ENCODE peak calls at places on chromosomes 11 and 22, in six cellular contexts. One of them, this sample, is unnamed.

GRCh38 chr11:103624708-103625623 is 411.5 kb upstream of the DDI1 start:
- DNase-seq in stimulated activated CD4-positive, alpha-beta T cell treated with anti-CD3 and anti-CD28 coated beads, Interleukin-1b, Interleukin-23, amount 100 ng/mL, for 1 hour: no peak
- DNase-seq in AG04449: peak; percentile 71
- DNase-seq in lower leg skin: no peak
- DNase-seq in kidney: no peak
- DNase-seq in stimulated activated CD8-positive, alpha-beta memory T cell treated with anti-CD3 and anti-CD28 coated beads, Interleukin-7, amount 100 ng/mL, for 24 hours: no peak
- DNase-seq in this sample: no peak

GRCh38 chr11:2574043-2574552 is 125.7 kb downstream of the KCNQ1OT1 start:
- DNase-seq in stimulated activated CD4-positive, alpha-beta T cell treated with anti-CD3 and anti-CD28 coated beads, Interleukin-1b, Interleukin-23, amount 100 ng/mL, for 1 hour: no peak
- DNase-seq in AG04449: no peak
- DNase-seq in lower leg skin: peak; percentile 71
- DNase-seq in kidney: peak; percentile 63
- DNase-seq in stimulated activated CD8-positive, alpha-beta memory T cell treated with anti-CD3 and anti-CD28 coated beads, Interleukin-7, amount 100 ng/mL, for 24 hours: no peak
- DNase-seq in this sample: peak; percentile 13

GRCh38 chr11:123718075-123718868 is 23.2 kb downstream of the ZNF202 start:
- DNase-seq in stimulated activated CD4-positive, alpha-beta T cell treated with anti-CD3 and anti-CD28 coated beads, Interleukin-1b, Interleukin-23, amount 100 ng/mL, for 1 hour: no peak
- DNase-seq in AG04449: no peak
- DNase-seq in lower leg skin: no peak
- DNase-seq in kidney: no peak
- DNase-seq in stimulated activated CD8-positive, alpha-beta memory T cell treated with anti-CD3 and anti-CD28 coated beads, Interleukin-7, amount 100 ng/mL, for 24 hours: no peak
- DNase-seq in this sample: no peak

GRCh38 chr11:12222099-12222751 is 111.8 kb downstream of the MICAL2 start:
- DNase-seq in stimulated activated CD4-positive, alpha-beta T cell treated with anti-CD3 and anti-CD28 coated beads, Interleukin-1b, Interleukin-23, amount 100 ng/mL, for 1 hour: no peak
- DNase-seq in AG04449: no peak
- DNase-seq in lower leg skin: no peak
- DNase-seq in kidney: no peak
- DNase-seq in stimulated activated CD8-positive, alpha-beta memory T cell treated with anti-CD3 and anti-CD28 coated beads, Interleukin-7, amount 100 ng/mL, for 24 hours: no peak
- DNase-seq in this sample: peak; percentile 70

GRCh38 chr11:81874627-81875026 is 859.0 kb downstream of the FAM181B start:
- DNase-seq in stimulated activated CD4-positive, alpha-beta T cell treated with anti-CD3 and anti-CD28 coated beads, Interleukin-1b, Interleukin-23, amount 100 ng/mL, for 1 hour: no peak
- DNase-seq in AG04449: no peak
- DNase-seq in lower leg skin: no peak
- DNase-seq in kidney: no peak
- DNase-seq in stimulated activated CD8-positive, alpha-beta memory T cell treated with anti-CD3 and anti-CD28 coated beads, Interleukin-7, amount 100 ng/mL, for 24 hours: no peak
- DNase-seq in this sample: no peak

GRCh38 chr22:49827307-49827852 is 293 bp downstream of the BRD1 start:
- DNase-seq in stimulated activated CD4-positive, alpha-beta T cell treated with anti-CD3 and anti-CD28 coated beads, Interleukin-1b, Interleukin-23, amount 100 ng/mL, for 1 hour: no peak
- DNase-seq in AG04449: no peak
- DNase-seq in lower leg skin: no peak
- DNase-seq in kidney: no peak
- DNase-seq in stimulated activated CD8-positive, alpha-beta memory T cell treated with anti-CD3 and anti-CD28 coated beads, Interleukin-7, amount 100 ng/mL, for 24 hours: no peak
- DNase-seq in this sample: no peak

GRCh38 chr11:121866822-121867221 is 249.2 kb downstream of the BLID start:
- DNase-seq in stimulated activated CD4-positive, alpha-beta T cell treated with anti-CD3 and anti-CD28 coated beads, Interleukin-1b, Interleukin-23, amount 100 ng/mL, for 1 hour: no peak
- DNase-seq in AG04449: no peak
- DNase-seq in lower leg skin: no peak
- DNase-seq in kidney: no peak
- DNase-seq in stimulated activated CD8-positive, alpha-beta memory T cell treated with anti-CD3 and anti-CD28 coated beads, Interleukin-7, amount 100 ng/mL, for 24 hours: no peak
- DNase-seq in this sample: no peak

GRCh38 chr11:44427432-44427831 is 117.5 kb upstream of the ALX4 start:
- DNase-seq in stimulated activated CD4-positive, alpha-beta T cell treated with anti-CD3 and anti-CD28 coated beads, Interleukin-1b, Interleukin-23, amount 100 ng/mL, for 1 hour: no peak
- DNase-seq in AG04449: no peak
- DNase-seq in lower leg skin: no peak
- DNase-seq in kidney: no peak
- DNase-seq in stimulated activated CD8-positive, alpha-beta memory T cell treated with anti-CD3 and anti-CD28 coated beads, Interleukin-7, amount 100 ng/mL, for 24 hours: no peak
- DNase-seq in this sample: no peak

GRCh38 chr11:111635706-111636045 is 33.4 kb downstream of the SIK2 start:
- DNase-seq in stimulated activated CD4-positive, alpha-beta T cell treated with anti-CD3 and anti-CD28 coated beads, Interleukin-1b, Interleukin-23, amount 100 ng/mL, for 1 hour: no peak
- DNase-seq in AG04449: no peak
- DNase-seq in lower leg skin: no peak
- DNase-seq in kidney: no peak
- DNase-seq in stimulated activated CD8-positive, alpha-beta memory T cell treated with anti-CD3 and anti-CD28 coated beads, Interleukin-7, amount 100 ng/mL, for 24 hours: no peak
- DNase-seq in this sample: peak; percentile 25

GRCh38 chr11:72568861-72569260 is 105.4 kb downstream of the PDE2A start:
- DNase-seq in stimulated activated CD4-positive, alpha-beta T cell treated with anti-CD3 and anti-CD28 coated beads, Interleukin-1b, Interleukin-23, amount 100 ng/mL, for 1 hour: no peak
- DNase-seq in AG04449: no peak
- DNase-seq in lower leg skin: no peak
- DNase-seq in kidney: no peak
- DNase-seq in stimulated activated CD8-positive, alpha-beta memory T cell treated with anti-CD3 and anti-CD28 coated beads, Interleukin-7, amount 100 ng/mL, for 24 hours: no peak
- DNase-seq in this sample: no peak

GRCh38 chr11:134862796-134863195 is 450.8 kb upstream of the B3GAT1 start:
- DNase-seq in stimulated activated CD4-positive, alpha-beta T cell treated with anti-CD3 and anti-CD28 coated beads, Interleukin-1b, Interleukin-23, amount 100 ng/mL, for 1 hour: no peak
- DNase-seq in AG04449: no peak
- DNase-seq in lower leg skin: peak; percentile 40
- DNase-seq in kidney: no peak
- DNase-seq in stimulated activated CD8-positive, alpha-beta memory T cell treated with anti-CD3 and anti-CD28 coated beads, Interleukin-7, amount 100 ng/mL, for 24 hours: no peak
- DNase-seq in this sample: no peak

GRCh38 chr11:86116386-86116726 is 47.5 kb upstream of the PICALM start:
- DNase-seq in stimulated activated CD4-positive, alpha-beta T cell treated with anti-CD3 and anti-CD28 coated beads, Interleukin-1b, Interleukin-23, amount 100 ng/mL, for 1 hour: no peak
- DNase-seq in AG04449: peak; percentile 87
- DNase-seq in lower leg skin: no peak
- DNase-seq in kidney: no peak
- DNase-seq in stimulated activated CD8-positive, alpha-beta memory T cell treated with anti-CD3 and anti-CD28 coated beads, Interleukin-7, amount 100 ng/mL, for 24 hours: no peak
- DNase-seq in this sample: no peak

GRCh38 chr11:124834526-124835190 is 30.6 kb upstream of the ROBO3 start:
- DNase-seq in stimulated activated CD4-positive, alpha-beta T cell treated with anti-CD3 and anti-CD28 coated beads, Interleukin-1b, Interleukin-23, amount 100 ng/mL, for 1 hour: no peak
- DNase-seq in AG04449: no peak
- DNase-seq in lower leg skin: no peak
- DNase-seq in kidney: no peak
- DNase-seq in stimulated activated CD8-positive, alpha-beta memory T cell treated with anti-CD3 and anti-CD28 coated beads, Interleukin-7, amount 100 ng/mL, for 24 hours: no peak
- DNase-seq in this sample: no peak

GRCh38 chr11:206516-207212 is 535 bp downstream of the BET1L start:
- DNase-seq in stimulated activated CD4-positive, alpha-beta T cell treated with anti-CD3 and anti-CD28 coated beads, Interleukin-1b, Interleukin-23, amount 100 ng/mL, for 1 hour: no peak
- DNase-seq in AG04449: no peak
- DNase-seq in lower leg skin: peak; percentile 87
- DNase-seq in kidney: peak; percentile 72
- DNase-seq in stimulated activated CD8-positive, alpha-beta memory T cell treated with anti-CD3 and anti-CD28 coated beads, Interleukin-7, amount 100 ng/mL, for 24 hours: no peak
- DNase-seq in this sample: no peak

GRCh38 chr11:59557940-59558643 is 46.8 kb downstream of the OR4D9 start:
- DNase-seq in stimulated activated CD4-positive, alpha-beta T cell treated with anti-CD3 and anti-CD28 coated beads, Interleukin-1b, Interleukin-23, amount 100 ng/mL, for 1 hour: no peak
- DNase-seq in AG04449: no peak
- DNase-seq in lower leg skin: no peak
- DNase-seq in kidney: no peak
- DNase-seq in stimulated activated CD8-positive, alpha-beta memory T cell treated with anti-CD3 and anti-CD28 coated beads, Interleukin-7, amount 100 ng/mL, for 24 hours: no peak
- DNase-seq in this sample: no peak

GRCh38 chr11:12287374-12288211 is 89.8 kb upstream of the PARVA start:
- DNase-seq in stimulated activated CD4-positive, alpha-beta T cell treated with anti-CD3 and anti-CD28 coated beads, Interleukin-1b, Interleukin-23, amount 100 ng/mL, for 1 hour: no peak
- DNase-seq in AG04449: peak; percentile 97
- DNase-seq in lower leg skin: peak; percentile 88
- DNase-seq in kidney: peak; percentile 88
- DNase-seq in stimulated activated CD8-positive, alpha-beta memory T cell treated with anti-CD3 and anti-CD28 coated beads, Interleukin-7, amount 100 ng/mL, for 24 hours: no peak
- DNase-seq in this sample: no peak

GRCh38 chr22:29992341-29993275 is 87.7 kb upstream of the HORMAD2 start:
- DNase-seq in stimulated activated CD4-positive, alpha-beta T cell treated with anti-CD3 and anti-CD28 coated beads, Interleukin-1b, Interleukin-23, amount 100 ng/mL, for 1 hour: no peak
- DNase-seq in AG04449: no peak
- DNase-seq in lower leg skin: no peak
- DNase-seq in kidney: no peak
- DNase-seq in stimulated activated CD8-positive, alpha-beta memory T cell treated with anti-CD3 and anti-CD28 coated beads, Interleukin-7, amount 100 ng/mL, for 24 hours: no peak
- DNase-seq in this sample: no peak

This sample was measured in left ventricle myocardium inferior.